ENCODE peak calls at places on chromosomes 13 and 19, in four cellular contexts. C is WTC11, L is K562, O is H1. E is an unnamed sample.

GRCh38 chr19:35498220-35498619 is 8.0 kb upstream of the KRTDAP start:
- DNase-seq in C (no peak), L (no peak), O (no peak), E (no peak)

GRCh38 chr13:95660981-95661581 is 15.9 kb upstream of the DNAJC3 start:
- DNase-seq in C (no peak), L (peak; percentile 28), O (no peak), E (peak; percentile 28)

GRCh38 chr19:8609210-8610040 is 1.1 kb downstream of the ADAMTS10 start:
- DNase-seq in C (peak; percentile 72), L (peak; percentile 42), O (peak; percentile 82), E (peak; percentile 15)

GRCh38 chr13:55728229-55728628 is 1412.5 kb upstream of the PRR20A start:
- DNase-seq in C (no peak), L (no peak), O (no peak), E (no peak)

GRCh38 chr19:34224996-34225658 is 29.2 kb upstream of the GARRE1 start:
- DNase-seq in C (no peak), L (no peak), O (no peak), E (no peak)

GRCh38 chr13:110233682-110234280 is 73.2 kb downstream of the COL4A1 start:
- DNase-seq in C (no peak), L (no peak), O (peak; percentile 20), E (no peak)

GRCh38 chr19:39430675-39431593 is 4.8 kb downstream of the RPS16 start:
- DNase-seq in C (no peak), L (peak; percentile 70), O (peak; percentile 60), E (peak; percentile 97)

GRCh38 chr19:38095411-38096308 is 128.4 kb downstream of the DPF1 start:
- DNase-seq in C (peak; percentile 89), L (peak; percentile 73), O (peak; percentile 85), E (peak; percentile 40)

GRCh38 chr13:38072696-38073095 is 203.1 kb upstream of the TRPC4 start:
- DNase-seq in C (no peak), L (no peak), O (no peak), E (no peak)

GRCh38 chr13:40388617-40389016 is 277.8 kb downstream of the FOXO1 start:
- DNase-seq in C (no peak), L (no peak), O (no peak), E (no peak)

GRCh38 chr13:79451500-79451962 is 29.4 kb upstream of the NDFIP2 start:
- DNase-seq in C (peak; percentile 19), L (peak; percentile 82), O (no peak), E (no peak)

GRCh38 chr19:491146-491741 is 5.0 kb upstream of the MADCAM1 start:
- DNase-seq in C (peak; percentile 60), L (peak; percentile 79), O (peak; percentile 67), E (no peak)

GRCh38 chr13:75226755-75227435 is 255.1 kb downstream of the TBC1D4 start:
- DNase-seq in C (no peak), L (no peak), O (no peak), E (no peak)

GRCh38 chr13:79710376-79710775 is 229.4 kb downstream of the NDFIP2 start:
- DNase-seq in C (no peak), L (no peak), O (no peak), E (no peak)

GRCh38 chr13:22175211-22175610 is 504.3 kb downstream of the FGF9 start:
- DNase-seq in C (peak; percentile 27), L (no peak), O (no peak), E (no peak)

GRCh38 chr13:26914624-26915023 is 154.0 kb upstream of the GPR12 start:
- DNase-seq in C (no peak), L (no peak), O (no peak), E (peak; percentile 6)
- TF ChIP-seq ATF3 in C (no peak), L (no peak), O (no peak), E (no peak)

GRCh38 chr19:18587962-18588610 is 512 bp upstream of the REX1BD start:
- DNase-seq in C (no peak), L (peak; percentile 18), O (no peak), E (no peak)
- TF ChIP-seq MAX in C (no peak), L (no peak), O (no peak), E (no peak)

GRCh38 chr13:30905932-30906383 is at the start of gene MEDAG:
- DNase-seq in C (peak; percentile 15), L (no peak), O (no peak), E (no peak)
- TF ChIP-seq ATF3 in C (no peak), L (no peak), O (no peak), E (no peak)

GRCh38 chr19:32346901-32347300 is 1.5 kb downstream of the ZNF507 start:
- DNase-seq in C (no peak), L (no peak), O (no peak), E (no peak)

GRCh38 chr19:32354345-32354744 is 8.9 kb downstream of the ZNF507 start:
- DNase-seq in C (no peak), L (no peak), O (no peak), E (no peak)

GRCh38 chr19:32349724-32350475 is 4.5 kb downstream of the ZNF507 start:
- DNase-seq in C (no peak), L (no peak), O (no peak), E (no peak)

GRCh38 chr19:32351807-32352630 is 6.6 kb downstream of the ZNF507 start:
- DNase-seq in C (no peak), L (no peak), O (no peak), E (no peak)

DNA sequence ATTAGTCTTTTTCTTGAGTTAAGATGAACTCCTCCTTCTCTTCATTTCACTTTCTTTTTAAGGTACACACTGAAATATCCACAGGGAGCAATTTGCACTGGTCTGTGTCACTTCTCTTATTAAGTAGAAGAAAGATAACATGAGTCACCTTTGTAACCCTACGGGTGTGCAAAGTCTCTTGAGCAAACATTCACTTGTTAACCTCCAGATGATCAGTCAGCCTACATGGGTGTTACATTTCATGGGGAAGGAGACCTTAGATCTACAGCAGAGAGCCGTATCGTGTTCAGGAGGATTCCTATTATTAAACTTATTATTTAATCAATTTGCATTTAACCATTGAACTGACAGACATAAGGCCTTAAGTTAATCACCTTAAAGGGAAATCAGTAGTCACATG is 5.1 kb downstream of the ZNF507 start:
- DNase-seq in C (no peak), L (no peak), O (no peak), E (no peak)
- TF ChIP-seq MAX in C (no peak), L (no peak), O (no peak), E (no peak)

GRCh38 chr13:44796597-44797517 is 192.4 kb downstream of the NUFIP1 start:
- DNase-seq in C (no peak), L (no peak), O (no peak), E (no peak)
- TF ChIP-seq ATF3 in C (no peak), L (no peak), O (no peak), E (no peak)

GRCh38 chr19:12789904-12790619 is 1.2 kb upstream of the JUNB start:
- DNase-seq in C (peak; percentile 98), L (peak; percentile 96), O (peak; percentile 97), E (peak; percentile 89)

GRCh38 chr19:12792048-12792852 is 964 bp downstream of the JUNB start:
- DNase-seq in C (peak; percentile 80), L (peak; percentile 45), O (peak; percentile 84), E (no peak)

GRCh38 chr19:12790628-12791344 is 500 bp upstream of the JUNB start:
- DNase-seq in C (no peak), L (no peak), O (no peak), E (no peak)

GRCh38 chr19:12792853-12793289 is 1.6 kb downstream of the JUNB start:
- DNase-seq in C (no peak), L (no peak), O (no peak), E (no peak)

GRCh38 chr19:12791345-12792047 is at the start of gene JUNB:
- DNase-seq in C (peak; percentile 81), L (peak; percentile 95), O (peak; percentile 88), E (peak; percentile 93)
- TF ChIP-seq MAX in C (peak; percentile 91), L (peak; percentile 95), O (no peak), E (no peak)

DNA sequence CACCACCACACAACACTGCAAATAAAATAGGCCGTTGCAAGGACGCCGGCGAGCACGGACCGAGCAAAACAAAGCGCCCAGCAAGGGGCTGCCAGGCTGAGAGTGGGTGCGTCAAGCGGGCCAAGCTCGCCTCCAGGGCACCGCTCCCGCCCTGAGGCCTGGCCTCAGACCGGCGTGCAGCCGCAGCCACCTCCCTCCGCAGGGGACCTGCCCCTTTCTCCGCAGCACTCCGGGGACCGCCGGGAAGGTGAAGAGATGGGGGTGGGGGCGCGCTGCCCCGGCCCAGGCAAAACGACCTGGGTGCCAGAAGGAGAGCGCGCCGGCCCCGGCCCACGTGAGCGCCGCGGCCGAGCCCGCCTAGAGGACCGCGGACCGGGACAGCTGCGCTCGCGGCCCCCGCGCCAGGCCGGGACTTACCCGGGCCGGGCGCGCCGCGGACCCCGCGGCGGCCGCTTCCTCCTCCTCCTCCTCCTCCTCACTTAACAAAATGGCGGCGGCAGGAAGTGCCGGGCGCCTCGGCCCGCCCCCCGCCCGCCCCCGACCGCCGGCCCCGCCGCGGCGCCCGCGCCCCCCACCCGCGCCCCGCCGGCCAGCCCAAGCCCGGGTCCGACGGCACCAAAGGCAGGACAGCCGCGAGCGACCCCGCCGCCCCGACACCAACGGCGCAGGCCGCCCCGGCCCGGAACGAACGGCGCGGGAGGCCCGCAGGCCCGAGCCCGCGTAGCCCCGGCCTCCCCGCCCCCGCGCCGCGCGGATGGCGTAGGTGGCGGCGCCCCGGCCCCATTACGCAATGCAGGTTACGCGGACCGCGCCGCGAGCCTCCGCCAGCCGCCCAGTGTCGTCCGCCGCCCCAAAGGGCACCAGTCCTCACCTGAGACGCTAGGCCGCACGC is 674 bp downstream of the BRD4 start:
- DNase-seq in C (peak; percentile 48), L (peak; percentile 79), O (peak; percentile 60), E (no peak)
- TF ChIP-seq ATF3 in C (no peak), L (no peak), O (no peak), E (no peak)

DNA sequence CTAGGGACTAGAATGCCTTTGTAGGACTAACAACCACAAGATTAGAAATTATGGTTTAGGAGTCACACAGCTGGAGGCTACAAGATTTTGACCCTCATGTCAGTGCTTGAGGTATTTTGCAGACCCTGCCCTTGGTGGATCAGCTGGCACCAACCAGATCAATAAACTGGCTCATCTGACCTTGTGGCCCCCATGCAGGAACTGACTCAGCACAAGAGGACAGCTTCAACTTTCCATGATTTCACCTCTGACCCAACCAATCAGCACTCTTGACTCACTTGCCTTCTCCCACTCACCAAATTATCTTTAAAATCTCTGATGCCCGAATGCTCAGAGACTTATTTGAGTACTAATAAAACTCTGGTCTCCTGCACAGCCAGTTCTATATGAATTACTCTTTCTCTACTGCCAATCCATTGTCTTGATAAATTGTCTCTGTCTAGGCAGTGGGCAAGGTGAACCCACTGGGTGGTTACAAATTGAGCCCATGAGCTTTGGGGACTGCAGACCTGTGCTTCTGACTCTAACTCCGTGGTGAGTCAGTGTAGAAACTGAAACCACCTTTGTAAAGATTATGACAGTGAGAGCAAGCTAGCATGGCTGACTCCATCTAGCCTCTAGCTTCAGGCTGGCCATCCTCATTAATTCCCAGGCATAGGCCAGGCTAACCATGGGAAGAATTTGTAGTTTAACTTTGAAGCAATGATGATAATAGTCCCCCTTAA is 33.8 kb upstream of the CEACAM8 start:
- DNase-seq in C (no peak), L (no peak), O (no peak), E (no peak)
- TF ChIP-seq MAX in C (no peak), L (no peak), O (no peak), E (no peak)

GRCh38 chr19:11735375-11735774 is 3.4 kb downstream of the ZNF823 start:
- DNase-seq in C (no peak), L (no peak), O (no peak), E (no peak)

GRCh38 chr19:11737964-11738745 is 591 bp downstream of the ZNF823 start:
- DNase-seq in C (peak; percentile 50), L (peak; percentile 39), O (peak; percentile 62), E (no peak)

GRCh38 chr19:11736696-11737095 is 2.0 kb downstream of the ZNF823 start:
- DNase-seq in C (no peak), L (peak; percentile 76), O (no peak), E (no peak)

GRCh38 chr19:11738746-11739620 is at the start of gene ZNF823:
- DNase-seq in C (peak; percentile 99), L (peak; percentile 95), O (peak; percentile 98), E (peak; percentile 99)
- TF ChIP-seq ATF3 in C (no peak), L (no peak), O (no peak), E (no peak)

E was measured in HCT116.